ENCODE peak calls at places on chromosomes 11 and 22, in four cellular contexts. Z, W, T and L are unnamed samples.

GRCh38 chr11:16293204-16293681 is 63.1 kb downstream of the SOX6 start:
- DNase-seq in Z (no peak), T (no peak), W (no peak), L (no peak)

GRCh38 chr11:11349870-11350325 is 3.2 kb downstream of the CSNK2A3 start:
- DNase-seq in T (no peak), Z (no peak), W (no peak), L (peak; percentile 56)

GRCh38 chr22:27090595-27090994 is 433.2 kb downstream of the MIAT start:
- DNase-seq in W (no peak), Z (no peak), T (no peak), L (no peak)

GRCh38 chr11:91396243-91397133 is 828.1 kb upstream of the FAT3 start:
- DNase-seq in W (no peak), Z (no peak), T (peak; percentile 82), L (no peak)

GRCh38 chr11:74141274-74141695 is 29.5 kb downstream of the C2CD3 start:
- DNase-seq in T (peak; percentile 53), Z (no peak), W (no peak), L (peak; percentile 24)

GRCh38 chr22:26527574-26528465 is 15.5 kb upstream of the TFIP11 start:
- DNase-seq in W (no peak), T (no peak), Z (no peak), L (no peak)

GRCh38 chr11:58647141-58647699 is 24.8 kb downstream of the CNTF start:
- DNase-seq in T (no peak), Z (no peak), W (no peak), L (no peak)

GRCh38 chr11:120129570-120129969 is 8.3 kb downstream of the TRIM29 start:
- DNase-seq in W (no peak), Z (no peak), T (no peak), L (no peak)

GRCh38 chr11:10205928-10206327 is 88.1 kb downstream of the SBF2 start:
- DNase-seq in W (no peak), T (no peak), Z (no peak), L (no peak)

GRCh38 chr11:94036096-94036495 is 14.9 kb downstream of the HEPHL1 start:
- DNase-seq in W (no peak), Z (no peak), T (no peak), L (no peak)

GRCh38 chr11:46845440-46845739 is 690 bp downstream of the CKAP5 start:
- DNase-seq in W (no peak), Z (no peak), T (no peak), L (peak; percentile 66)

GRCh38 chr11:133947298-133947905 is 9.4 kb downstream of the IGSF9B start:
- DNase-seq in T (peak; percentile 20), Z (no peak), W (peak; percentile 33), L (peak; percentile 20)

GRCh38 chr22:26887456-26887855 is 230.1 kb downstream of the MIAT start:
- DNase-seq in T (no peak), Z (no peak), W (no peak), L (peak; percentile 54)

GRCh38 chr22:25656724-25657123 is 85.3 kb upstream of the MYO18B start:
- DNase-seq in T (no peak), Z (no peak), W (no peak), L (no peak)

GRCh38 chr11:43845816-43846215 is 34.8 kb upstream of the ALKBH3 start:
- DNase-seq in W (no peak), T (no peak), Z (no peak), L (no peak)

GRCh38 chr11:12415567-12415966 is 38.2 kb downstream of the PARVA start:
- DNase-seq in T (no peak), Z (no peak), W (no peak), L (no peak)

GRCh38 chr11:75780888-75781287 is 12.3 kb downstream of the DGAT2 start:
- DNase-seq in T (no peak), Z (no peak), W (no peak), L (no peak)

GRCh38 chr11:76579752-76580151 is 90.8 kb downstream of the LRRC32 start:
- DNase-seq in T (no peak), Z (no peak), W (no peak), L (no peak)

GRCh38 chr22:34993548-34993947 is 72.4 kb upstream of the ISX start:
- DNase-seq in Z (no peak), W (no peak), T (no peak), L (no peak)

GRCh38 chr22:34997921-34998320 is 68.0 kb upstream of the ISX start:
- DNase-seq in Z (no peak), W (no peak), T (no peak), L (no peak)

GRCh38 chr22:34992672-34993071 is 73.3 kb upstream of the ISX start:
- DNase-seq in W (no peak), T (no peak), Z (no peak), L (no peak)
- TF ChIP-seq JUN in W (no peak), T (no peak), Z (no peak), L (no peak)

GRCh38 chr11:122976734-122977454 is 4.7 kb downstream of the BSX start:
- DNase-seq in T (no peak), W (no peak), Z (no peak), L (no peak)
- TF ChIP-seq EZH2 in T (no peak), W (no peak), Z (peak; percentile 55), L (peak; percentile 68)

DNA sequence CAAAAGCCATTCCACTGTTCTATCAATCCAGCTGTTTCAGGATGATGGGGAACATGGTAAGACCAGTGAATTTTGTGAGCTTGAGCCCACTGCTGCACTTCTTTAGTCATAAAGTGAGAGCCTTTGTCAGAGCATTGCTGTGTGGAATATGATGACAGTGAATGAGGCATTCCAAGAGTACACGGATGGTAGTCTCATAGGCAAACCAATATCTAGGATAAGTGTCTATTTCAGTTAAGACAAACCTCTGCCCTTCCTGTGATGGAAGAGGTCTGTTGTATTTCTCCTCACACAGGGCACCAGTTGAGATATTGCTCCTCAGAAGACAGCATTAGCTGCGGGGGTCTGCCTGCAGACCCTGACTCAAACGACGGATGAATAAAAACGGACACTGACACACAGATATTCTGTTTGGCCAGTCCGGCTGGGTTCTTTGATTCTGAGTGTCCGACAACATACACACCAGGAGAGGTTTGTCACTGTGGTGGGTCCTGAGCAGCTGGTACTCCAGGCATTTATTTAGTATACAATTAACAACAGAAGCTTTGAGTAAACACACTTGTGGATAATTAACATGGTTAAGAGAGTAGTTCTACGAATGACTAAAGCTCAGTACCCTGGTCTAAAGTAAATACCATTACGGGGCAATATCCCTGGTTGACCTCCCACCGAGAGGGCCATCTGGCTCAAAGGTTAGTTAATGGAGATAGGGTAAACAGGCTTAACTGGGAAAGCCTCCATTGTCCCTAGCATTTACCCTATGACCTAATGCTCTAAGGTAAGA is 121.7 kb downstream of the ZNF280B start:
- DNase-seq in T (peak; percentile 93), W (no peak), Z (no peak), L (no peak)
- TF ChIP-seq JUN in T (peak; percentile 71), W (no peak), Z (no peak), L (no peak)

GRCh38 chr22:23565942-23566715 is 14.0 kb downstream of the IGLL1 start:
- DNase-seq in Z (no peak), T (peak; percentile 31), W (peak; percentile 60), L (no peak)
- TF ChIP-seq EZH2 in Z (peak; percentile 55), T (no peak), W (no peak), L (peak; percentile 68)

GRCh38 chr11:33777906-33778305 is 3.6 kb upstream of the FBXO3 start:
- DNase-seq in Z (no peak), W (no peak), T (no peak), L (no peak)
- TF ChIP-seq JUN in Z (no peak), W (no peak), T (no peak), L (no peak)

DNA sequence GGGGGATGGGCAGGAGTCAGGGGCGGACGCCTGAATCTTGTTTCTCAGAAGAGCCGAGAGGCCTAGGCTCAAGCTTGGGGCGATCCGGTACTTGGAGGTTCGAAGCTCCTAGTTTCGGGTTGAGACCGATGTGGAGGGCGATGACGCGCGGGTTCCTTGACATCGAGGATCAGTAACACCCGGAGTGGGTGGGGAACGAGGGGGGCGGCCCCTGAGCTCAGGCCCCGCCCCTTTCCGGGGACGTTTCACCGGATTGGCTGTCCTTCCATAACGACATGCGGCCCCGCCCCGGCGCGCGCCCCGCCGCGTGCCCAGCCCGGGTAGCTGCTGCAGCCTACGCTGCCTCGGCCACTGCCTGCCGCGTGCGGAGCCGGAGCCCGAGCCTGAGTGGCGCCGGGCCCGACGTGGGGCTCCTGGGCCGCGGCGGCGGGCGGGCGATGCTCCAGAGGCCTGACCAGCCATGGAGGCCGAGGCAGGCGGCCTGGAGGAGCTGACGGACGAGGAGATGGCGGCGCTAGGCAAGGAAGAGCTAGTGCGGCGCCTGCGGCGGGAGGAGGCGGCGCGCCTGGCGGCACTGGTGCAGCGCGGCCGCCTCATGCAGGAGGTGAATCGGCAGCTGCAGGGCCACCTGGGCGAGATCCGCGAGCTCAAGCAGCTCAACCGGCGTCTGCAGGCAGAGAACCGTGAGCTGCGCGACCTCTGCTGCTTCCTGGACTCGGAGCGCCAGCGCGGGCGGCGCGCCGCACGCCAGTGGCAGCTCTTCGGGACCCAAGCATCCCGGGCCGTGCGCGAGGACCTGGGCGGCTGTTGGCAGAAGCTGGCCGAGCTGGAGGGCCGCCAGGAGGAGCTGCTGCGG is at the start of gene CCDC85B:
- DNase-seq in Z (no peak), W (peak; percentile 91), T (peak; percentile 84), L (peak; percentile 96)
- TF ChIP-seq EZH2 in Z (peak; percentile 1), W (no peak), T (no peak), L (no peak)

DNA sequence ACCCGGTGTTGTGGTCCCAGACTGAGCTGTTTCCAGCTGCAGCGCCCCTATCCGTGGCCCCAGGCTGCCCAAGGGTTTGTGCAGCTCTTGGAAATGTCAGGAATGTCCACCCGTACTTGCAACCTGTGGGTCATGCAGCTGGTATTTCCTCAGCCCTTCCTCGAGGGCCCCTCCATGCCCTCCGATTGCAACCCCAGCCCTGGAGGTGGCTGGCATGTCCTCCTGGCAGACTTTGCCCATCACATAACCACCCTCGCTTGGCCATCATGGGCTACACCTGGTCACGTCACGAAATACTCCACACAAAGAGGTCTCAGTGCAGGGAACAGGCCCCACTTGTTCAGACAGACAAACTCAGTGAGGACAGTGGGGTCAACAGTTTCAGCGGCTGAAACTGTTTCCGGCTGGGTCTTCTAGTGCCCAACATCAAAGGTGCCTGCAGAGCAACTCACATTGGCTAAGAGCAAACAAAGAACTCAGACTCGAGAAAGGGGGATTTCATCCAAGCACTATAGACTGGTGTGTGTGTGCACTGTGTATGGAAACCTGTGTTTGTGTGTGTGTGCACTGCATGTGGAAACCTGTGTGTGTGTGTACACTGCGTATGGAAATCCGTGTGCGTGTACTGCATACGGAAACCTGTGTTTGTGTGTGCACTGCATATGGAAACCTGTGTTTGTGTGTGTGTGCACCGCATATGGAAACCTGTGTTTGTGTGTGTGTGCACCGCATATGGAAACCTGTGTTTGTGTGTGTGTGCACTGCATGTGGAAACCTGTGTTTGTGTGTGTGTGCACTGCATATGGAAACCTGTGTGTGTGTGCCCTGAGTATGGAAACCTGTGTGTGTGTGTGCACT is 72.8 kb upstream of the CCND1 start:
- DNase-seq in T (peak; percentile 98), W (no peak), Z (no peak), L (no peak)
- TF ChIP-seq JUN in T (no peak), W (no peak), Z (no peak), L (no peak)